ENCODE peak calls at places on chromosomes 5 and 9, in five cellular contexts. Q is IMR-90, B is H1, N is H9, Y is fibroblast of lung. U is an unnamed sample.

GRCh38 chr5:59380350-59380951 is 513.1 kb downstream of the PDE4D start:
- DNase-seq in Q (peak), B (no peak), N (no peak), Y (peak), U (peak)

GRCh38 chr9:38061326-38061947 is 7.6 kb downstream of the SHB start:
- DNase-seq in Q (no peak), B (no peak), N (no peak), Y (no peak), U (no peak)

GRCh38 chr9:81239388-81239787 is 450.0 kb downstream of the TLE1 start:
- DNase-seq in Q (no peak), B (no peak), N (no peak), Y (no peak), U (no peak)

GRCh38 chr5:135386886-135387628 is 12.0 kb downstream of the MACROH2A1 start:
- DNase-seq in Q (peak), B (no peak), N (no peak), Y (peak), U (peak)

GRCh38 chr9:82706781-82707180 is 356.2 kb downstream of the RASEF start:
- DNase-seq in Q (no peak), B (no peak), N (no peak), Y (no peak), U (peak)

GRCh38 chr5:34487202-34487879 is 168.8 kb upstream of the RAI14 start:
- DNase-seq in Q (peak), B (no peak), N (no peak), Y (peak), U (peak)

GRCh38 chr5:59921816-59922215 is 28.3 kb upstream of the PDE4D start:
- DNase-seq in Q (no peak), B (no peak), N (peak), Y (no peak), U (no peak)

GRCh38 chr5:52269395-52269794 is 518.3 kb upstream of the ITGA1 start:
- DNase-seq in Q (no peak), B (no peak), N (no peak), Y (no peak), U (no peak)

GRCh38 chr9:103483471-103484096 is 488.5 kb downstream of the CYLC2 start:
- DNase-seq in Q (no peak), B (no peak), N (no peak), Y (no peak), U (no peak)

GRCh38 chr9:16730162-16730561 is 140.3 kb downstream of the BNC2 start:
- DNase-seq in Q (no peak), B (no peak), N (no peak), Y (no peak), U (no peak)

GRCh38 chr5:89729623-89730390 is 679.7 kb downstream of the CETN3 start:
- DNase-seq in Q (no peak), B (no peak), N (no peak), Y (no peak), U (peak)

GRCh38 chr9:115146581-115147021 is 28.6 kb upstream of the TNC start:
- DNase-seq in Q (peak), B (no peak), N (no peak), Y (peak), U (peak)

GRCh38 chr5:107670927-107671741 is at the start of gene EFNA5:
- DNase-seq in Q (peak), B (no peak), N (peak), Y (peak), U (peak)

GRCh38 chr5:41763096-41763495 is 107.1 kb downstream of the OXCT1 start:
- DNase-seq in Q (peak), B (no peak), N (no peak), Y (peak), U (peak)

GRCh38 chr9:6133346-6134063 is 82.1 kb upstream of the IL33 start:
- DNase-seq in Q (no peak), B (no peak), N (no peak), Y (no peak), U (peak)

GRCh38 chr9:130431536-130432303 is 13.0 kb upstream of the ASS1 start:
- DNase-seq in Q (no peak), B (no peak), N (no peak), Y (no peak), U (no peak)

GRCh38 chr5:159975462-159976019 is 33.4 kb upstream of the TTC1 start:
- DNase-seq in Q (peak), B (no peak), N (no peak), Y (peak), U (peak)

GRCh38 chr5:124789104-124789605 is 42.7 kb upstream of the ZNF608 start:
- DNase-seq in Q (peak), B (no peak), N (no peak), Y (no peak), U (no peak)

GRCh38 chr5:35884125-35884788 is 27.6 kb downstream of the IL7R start:
- DNase-seq in Q (peak), B (no peak), N (peak), Y (peak), U (peak)

GRCh38 chr5:133041910-133042309 is 9.9 kb upstream of the HSPA4 start:
- DNase-seq in Q (peak), B (no peak), N (peak), Y (peak), U (peak)

GRCh38 chr9:16964228-16964627 is 93.8 kb upstream of the BNC2 start:
- DNase-seq in Q (peak), B (no peak), N (no peak), Y (peak), U (peak)

GRCh38 chr5:34490501-34491250 is 165.5 kb upstream of the RAI14 start:
- DNase-seq in Q (no peak), B (no peak), N (peak), Y (peak), U (no peak)

GRCh38 chr5:9524941-9525340 is 20.9 kb downstream of the SEMA5A start:
- DNase-seq in Q (no peak), B (no peak), N (no peak), Y (no peak), U (no peak)

GRCh38 chr9:26369096-26369495 is 523.5 kb downstream of the CAAP1 start:
- DNase-seq in Q (no peak), B (no peak), N (no peak), Y (no peak), U (peak)

GRCh38 chr5:142957528-142957927 is 187.4 kb downstream of the ARHGAP26 start:
- DNase-seq in Q (no peak), B (no peak), N (no peak), Y (no peak), U (no peak)

GRCh38 chr9:68492801-68493200 is 47.9 kb downstream of the TMEM252 start:
- DNase-seq in Q (no peak), B (no peak), N (no peak), Y (no peak), U (no peak)

DNA sequence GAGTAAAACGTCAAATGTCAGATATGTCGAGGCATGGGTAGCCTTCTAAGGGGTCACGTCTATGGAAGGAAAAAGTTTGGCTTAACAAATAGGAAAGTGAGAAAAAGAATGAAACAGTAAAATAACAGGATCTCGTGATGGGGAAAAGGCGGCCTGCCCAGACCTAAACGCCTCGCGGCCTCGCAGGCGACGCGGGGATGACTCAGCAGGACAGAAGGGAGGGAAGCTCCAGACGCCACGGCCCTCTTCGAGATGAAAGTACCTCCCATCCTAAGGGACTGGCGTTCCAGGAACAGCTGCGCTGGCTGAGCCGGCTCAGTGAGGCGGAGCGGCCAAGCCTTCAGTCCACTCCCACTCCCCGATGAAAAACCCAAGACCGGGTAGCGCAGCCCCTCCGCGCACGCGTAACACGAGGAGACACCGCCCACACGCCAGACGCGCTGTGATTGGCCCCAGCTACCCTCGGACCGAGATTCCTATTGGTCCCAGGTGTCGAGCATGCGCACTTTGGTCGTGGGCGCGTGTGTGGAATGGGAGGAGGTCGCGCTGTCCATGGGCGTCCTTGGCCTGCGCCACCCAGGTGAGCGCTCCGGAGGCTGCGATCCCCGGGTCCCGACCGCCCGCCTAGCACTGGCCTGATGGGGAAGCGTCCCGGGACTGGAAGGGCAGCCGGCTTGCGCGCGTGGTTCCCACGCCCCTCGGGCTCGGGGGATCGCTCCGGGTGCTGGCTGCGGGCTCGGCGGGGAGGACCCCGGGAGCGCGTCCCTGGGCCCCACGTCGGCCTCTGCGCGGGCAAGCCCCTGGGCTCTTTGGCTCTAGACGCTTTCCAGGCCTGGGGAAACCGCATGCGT is 588.5 kb downstream of the MTRR start:
- DNase-seq in Q (peak), B (no peak), N (peak), Y (peak), U (peak)
- H2AFZ ChIP-seq in Q (peak), B (peak), N (no peak), Y (peak), U (peak)

GRCh38 chr5:32710859-32711692 is at the start of gene NPR3:
- DNase-seq in Q (peak), B (no peak), N (no peak), Y (peak), U (no peak)

GRCh38 chr5:32711693-32712462 is 757 bp downstream of the NPR3 start:
- DNase-seq in Q (peak), B (no peak), N (peak), Y (peak), U (peak)

GRCh38 chr5:32714836-32715235 is 3.7 kb downstream of the NPR3 start:
- DNase-seq in Q (peak), B (no peak), N (no peak), Y (peak), U (no peak)

GRCh38 chr5:32713396-32714381 is 2.6 kb downstream of the NPR3 start:
- DNase-seq in Q (peak), B (no peak), N (peak), Y (peak), U (peak)

DNA sequence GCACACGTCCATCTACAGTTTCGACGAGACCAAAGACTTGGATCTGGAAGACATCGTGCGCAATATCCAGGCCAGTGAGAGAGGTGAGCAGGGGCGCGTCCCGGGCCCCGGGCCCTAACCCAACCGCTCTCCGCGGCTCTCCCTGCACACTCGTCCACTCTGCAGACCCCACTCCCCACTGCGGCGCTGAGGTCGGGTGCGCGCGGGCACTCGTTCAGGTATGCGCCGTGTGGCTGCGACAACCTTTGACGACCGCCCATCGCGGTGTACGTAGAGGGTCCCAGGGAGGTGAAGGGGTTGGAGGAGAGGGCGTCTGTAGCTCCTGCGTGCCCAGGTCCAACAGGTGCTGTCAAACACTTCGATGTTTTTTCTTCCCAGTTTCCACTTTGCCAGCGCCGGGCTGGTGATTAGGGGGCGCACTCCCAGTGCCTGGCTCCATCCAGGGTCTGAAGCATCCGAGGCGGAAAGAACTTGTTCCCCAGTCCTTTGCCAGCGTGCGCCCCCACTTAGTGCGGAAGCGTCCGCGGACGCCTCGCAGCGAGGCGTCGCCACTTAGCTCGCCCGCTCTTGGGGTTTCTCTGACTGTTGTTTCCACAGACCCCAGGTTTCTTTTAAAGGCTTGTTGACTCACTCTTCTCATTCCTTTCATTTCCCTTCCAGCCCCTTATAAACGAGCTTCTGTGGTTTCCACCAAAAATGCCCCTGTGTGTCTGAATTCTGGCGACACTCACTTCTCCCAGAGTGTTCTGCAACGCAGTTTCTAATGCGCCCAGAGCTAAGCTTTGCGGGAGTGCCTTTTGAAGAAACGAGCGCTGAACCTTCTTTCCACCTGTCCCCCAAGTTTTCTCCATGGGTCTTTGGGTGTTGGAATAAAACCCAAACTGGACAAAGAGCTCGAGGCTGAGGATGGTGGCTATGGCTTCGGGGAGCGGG is 1.6 kb downstream of the NPR3 start:
- DNase-seq in Q (peak), B (no peak), N (peak), Y (peak), U (no peak)
- H3K9ac ChIP-seq in Q (peak), B (no peak), N (no peak), Y (peak), U (no peak)

GRCh38 chr9:36471359-36471758 is 71.3 kb upstream of the RNF38 start:
- DNase-seq in Q (no peak), B (no peak), N (no peak), Y (no peak), U (no peak)

DNA sequence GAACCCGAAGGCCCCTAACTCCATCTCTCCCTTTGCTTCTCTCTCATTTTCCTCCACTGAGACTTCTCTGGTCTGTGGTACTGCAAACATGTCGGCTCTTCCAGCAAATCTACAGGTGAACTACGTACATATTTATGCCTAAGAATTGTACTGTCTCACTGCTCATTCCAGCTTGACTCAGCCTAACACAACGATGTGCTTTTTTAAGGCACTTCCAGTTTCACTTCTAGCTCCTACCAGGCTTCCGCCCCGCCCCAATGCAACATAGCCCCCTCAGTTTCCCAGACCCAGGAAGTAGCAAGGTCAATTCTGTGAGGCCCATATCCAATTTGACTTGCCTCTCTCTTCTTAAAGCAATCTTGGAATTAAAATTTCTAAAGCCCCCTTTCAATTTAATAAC is 70.8 kb upstream of the RNF38 start:
- DNase-seq in Q (peak), B (no peak), N (no peak), Y (peak), U (peak)
- H2AFZ ChIP-seq in Q (peak), B (no peak), N (no peak), Y (peak), U (peak)

DNA sequence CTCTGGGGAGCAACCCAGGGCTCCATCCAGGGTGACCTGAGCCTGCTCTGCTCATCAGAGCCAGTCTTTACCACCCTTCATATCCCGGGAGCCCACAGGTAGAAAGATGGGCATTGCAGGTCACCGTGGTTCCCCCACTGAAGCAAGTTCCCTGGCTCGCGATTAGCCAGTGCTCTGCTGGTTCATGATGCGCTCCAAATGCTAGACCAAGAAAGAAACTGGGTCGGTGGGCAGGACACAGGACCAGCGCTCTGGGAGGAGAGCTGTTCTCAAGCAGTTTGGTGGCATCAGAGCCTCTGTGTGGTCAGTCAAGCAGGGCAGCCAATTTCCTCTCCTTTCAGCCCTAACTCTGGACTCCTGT is 156.5 kb downstream of the RGS3 start:
- DNase-seq in Q (no peak), B (no peak), N (no peak), Y (no peak), U (no peak)
- H3K9ac ChIP-seq in Q (peak), B (peak), N (no peak), Y (peak), U (no peak)

GRCh38 chr5:61318374-61318773 is 13.7 kb upstream of the ZSWIM6 start:
- DNase-seq in Q (no peak), B (no peak), N (no peak), Y (no peak), U (no peak)

GRCh38 chr5:61321650-61322049 is 10.4 kb upstream of the ZSWIM6 start:
- DNase-seq in Q (no peak), B (no peak), N (no peak), Y (no peak), U (no peak)

GRCh38 chr5:61322738-61323429 is 9.2 kb upstream of the ZSWIM6 start:
- DNase-seq in Q (peak), B (no peak), N (no peak), Y (peak), U (no peak)

GRCh38 chr5:61319388-61320146 is 12.5 kb upstream of the ZSWIM6 start:
- DNase-seq in Q (no peak), B (no peak), N (peak), Y (no peak), U (no peak)

DNA sequence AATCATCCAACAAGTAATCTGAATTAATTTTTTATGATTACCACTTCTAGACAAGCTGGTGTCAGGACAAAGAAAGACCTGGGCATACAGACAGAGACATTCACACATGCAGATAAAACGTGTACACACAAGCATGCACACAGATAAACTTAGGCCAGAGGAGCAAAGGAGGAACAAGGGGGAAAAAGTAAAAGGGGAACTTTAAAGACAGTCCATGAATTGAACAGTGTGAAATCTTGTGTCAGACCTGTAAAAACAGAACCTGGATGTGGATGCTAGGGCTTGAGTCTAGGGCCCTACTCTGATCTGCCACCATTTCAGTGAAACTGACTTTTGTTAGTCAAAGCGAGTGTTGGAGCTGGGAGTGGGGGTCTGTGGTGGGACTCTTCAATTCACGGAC is 11.2 kb upstream of the ZSWIM6 start:
- DNase-seq in Q (no peak), B (no peak), N (no peak), Y (no peak), U (no peak)
- H2AFZ ChIP-seq in Q (no peak), B (no peak), N (no peak), Y (no peak), U (no peak)

DNA sequence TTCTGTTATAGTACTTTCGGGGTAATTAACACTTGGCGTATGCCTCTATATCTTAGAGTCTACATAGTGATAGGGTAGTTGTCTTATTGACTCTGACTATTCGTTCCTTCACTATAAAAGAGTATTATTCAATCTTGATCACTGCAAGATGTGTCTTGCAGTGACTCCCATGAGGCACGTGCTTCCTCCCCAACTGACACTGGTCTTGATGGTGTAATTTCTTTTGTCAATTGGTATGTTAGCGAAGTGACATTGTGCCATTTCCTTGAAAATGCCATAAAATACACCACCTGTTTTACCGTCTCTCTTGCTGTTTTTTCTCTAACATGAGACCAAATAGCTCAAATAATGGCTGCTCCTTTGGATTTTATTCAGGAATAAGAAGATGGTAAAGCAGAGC is 1314.1 kb upstream of the CDH6 start:
- DNase-seq in Q (no peak), B (no peak), N (no peak), Y (no peak), U (no peak)
- H3K9ac ChIP-seq in Q (no peak), B (no peak), N (no peak), Y (no peak), U (no peak)

DNA sequence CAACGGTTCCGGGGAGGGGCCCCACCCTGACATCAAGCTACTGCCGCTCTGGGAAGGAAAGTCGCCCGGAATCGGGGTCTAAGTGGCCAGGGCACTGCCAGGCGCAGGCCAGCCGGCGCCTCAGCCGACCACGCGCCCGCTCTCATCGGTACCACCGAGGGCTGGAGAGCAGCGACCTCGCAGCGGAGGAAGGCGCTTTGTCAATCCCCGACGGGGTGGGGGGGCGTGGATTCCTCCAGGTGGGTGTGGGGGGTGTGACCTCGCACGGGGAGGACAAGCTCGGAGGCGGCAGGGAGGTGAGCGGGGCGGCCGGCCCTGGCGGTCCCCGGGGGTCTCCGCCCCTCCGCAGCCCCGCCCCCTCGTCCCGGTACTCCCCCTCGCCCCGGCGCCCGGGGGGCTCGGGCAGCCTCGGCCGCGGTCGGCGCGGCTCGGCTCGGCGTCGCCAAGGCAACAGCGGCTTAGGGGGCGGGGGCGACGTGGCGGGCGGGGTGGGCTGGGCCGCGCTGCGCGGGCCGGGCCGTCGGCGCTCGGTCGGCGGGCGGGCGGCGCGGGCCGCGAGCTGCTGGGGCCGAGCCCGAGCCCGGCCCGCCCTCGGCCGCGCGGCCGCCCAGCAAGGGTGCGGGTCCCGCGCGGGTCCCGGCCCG is 47.3 kb downstream of the DAB2IP start:
- DNase-seq in Q (no peak), B (no peak), N (peak), Y (no peak), U (no peak)
- H2AFZ ChIP-seq in Q (peak), B (no peak), N (no peak), Y (no peak), U (no peak)

U was measured in mammary epithelial cell.